ENCODE peak calls at places on chromosomes 2 and 18, in nine cellular contexts. One of them, this sample, is unnamed.
A peak's percentile ranks its signal among the peaks of the same experiment; 100 is the strongest.

GRCh38 chr18:74898965-74899364 is 301.3 kb downstream of the ZNF407 start:
- DNase-seq in left cardiac atrium: no peak
- DNase-seq in nucleus accumbens: no peak
- DNase-seq in psoas muscle: no peak
- DNase-seq in NCI-H1105: no peak
- DNase-seq in amygdala: no peak
- DNase-seq in COLO829: peak; percentile 8
- DNase-seq in naive B cell: no peak
- DNase-seq in posterior vena cava: no peak
- DNase-seq in this sample: no peak

GRCh38 chr2:105879106-105879797 is 134.5 kb downstream of the NCK2 start:
- DNase-seq in posterior vena cava: no peak
- DNase-seq in amygdala: no peak
- DNase-seq in nucleus accumbens: no peak
- DNase-seq in COLO829: no peak
- DNase-seq in psoas muscle: no peak
- DNase-seq in naive B cell: no peak
- DNase-seq in NCI-H1105: no peak
- DNase-seq in left cardiac atrium: no peak
- DNase-seq in this sample: no peak

GRCh38 chr2:156769802-156770201 is 333.6 kb downstream of the GPD2 start:
- DNase-seq in nucleus accumbens: no peak
- DNase-seq in left cardiac atrium: no peak
- DNase-seq in NCI-H1105: no peak
- DNase-seq in psoas muscle: no peak
- DNase-seq in posterior vena cava: no peak
- DNase-seq in COLO829: no peak
- DNase-seq in amygdala: no peak
- DNase-seq in naive B cell: no peak
- DNase-seq in this sample: no peak

GRCh38 chr2:62774555-62775366 is 69.2 kb downstream of the EHBP1 start:
- DNase-seq in naive B cell: peak; percentile 25
- DNase-seq in psoas muscle: no peak
- DNase-seq in amygdala: no peak
- DNase-seq in nucleus accumbens: no peak
- DNase-seq in NCI-H1105: peak; percentile 1
- DNase-seq in left cardiac atrium: no peak
- DNase-seq in COLO829: peak; percentile 29
- DNase-seq in posterior vena cava: no peak
- DNase-seq in this sample: peak; percentile 44

GRCh38 chr18:50694147-50694546 is 125.7 kb downstream of the MRO start:
- DNase-seq in nucleus accumbens: no peak
- DNase-seq in posterior vena cava: no peak
- DNase-seq in NCI-H1105: no peak
- DNase-seq in naive B cell: no peak
- DNase-seq in amygdala: no peak
- DNase-seq in COLO829: no peak
- DNase-seq in psoas muscle: no peak
- DNase-seq in left cardiac atrium: no peak
- DNase-seq in this sample: no peak

GRCh38 chr2:183244300-183244849 is 120.1 kb downstream of the NUP35 start:
- DNase-seq in psoas muscle: no peak
- DNase-seq in amygdala: no peak
- DNase-seq in COLO829: no peak
- DNase-seq in naive B cell: no peak
- DNase-seq in posterior vena cava: no peak
- DNase-seq in nucleus accumbens: no peak
- DNase-seq in left cardiac atrium: no peak
- DNase-seq in NCI-H1105: no peak
- DNase-seq in this sample: no peak

GRCh38 chr18:77086034-77086433 is 46.5 kb downstream of the MBP start:
- DNase-seq in amygdala: no peak
- DNase-seq in COLO829: no peak
- DNase-seq in naive B cell: no peak
- DNase-seq in left cardiac atrium: no peak
- DNase-seq in posterior vena cava: no peak
- DNase-seq in NCI-H1105: no peak
- DNase-seq in nucleus accumbens: no peak
- DNase-seq in psoas muscle: no peak
- DNase-seq in this sample: no peak

GRCh38 chr2:171745806-171746205 is 58.5 kb downstream of the DYNC1I2 start:
- DNase-seq in psoas muscle: no peak
- DNase-seq in naive B cell: no peak
- DNase-seq in NCI-H1105: no peak
- DNase-seq in posterior vena cava: no peak
- DNase-seq in left cardiac atrium: no peak
- DNase-seq in COLO829: no peak
- DNase-seq in nucleus accumbens: no peak
- DNase-seq in amygdala: no peak
- DNase-seq in this sample: no peak

GRCh38 chr18:12599543-12599942 is 58.4 kb downstream of the SPIRE1 start:
- DNase-seq in nucleus accumbens: no peak
- DNase-seq in amygdala: no peak
- DNase-seq in left cardiac atrium: no peak
- DNase-seq in psoas muscle: no peak
- DNase-seq in NCI-H1105: no peak
- DNase-seq in posterior vena cava: no peak
- DNase-seq in naive B cell: no peak
- DNase-seq in COLO829: no peak
- DNase-seq in this sample: no peak

GRCh38 chr2:177254433-177255226 is 9.9 kb downstream of the NFE2L2 start:
- DNase-seq in amygdala: no peak
- DNase-seq in NCI-H1105: no peak
- DNase-seq in psoas muscle: peak; percentile 66
- DNase-seq in nucleus accumbens: no peak
- DNase-seq in posterior vena cava: no peak
- DNase-seq in naive B cell: no peak
- DNase-seq in COLO829: no peak
- DNase-seq in left cardiac atrium: peak; percentile 49
- DNase-seq in this sample: no peak

GRCh38 chr2:147789720-147790119 is 55.1 kb upstream of the ACVR2A start:
- DNase-seq in NCI-H1105: no peak
- DNase-seq in posterior vena cava: no peak
- DNase-seq in left cardiac atrium: no peak
- DNase-seq in amygdala: no peak
- DNase-seq in naive B cell: no peak
- DNase-seq in COLO829: peak; percentile 13
- DNase-seq in psoas muscle: no peak
- DNase-seq in nucleus accumbens: no peak
- DNase-seq in this sample: no peak

GRCh38 chr2:187482796-187483195 is 34.7 kb upstream of the CALCRL start:
- DNase-seq in posterior vena cava: no peak
- DNase-seq in psoas muscle: no peak
- DNase-seq in NCI-H1105: no peak
- DNase-seq in nucleus accumbens: no peak
- DNase-seq in amygdala: no peak
- DNase-seq in naive B cell: no peak
- DNase-seq in left cardiac atrium: no peak
- DNase-seq in COLO829: no peak
- DNase-seq in this sample: no peak

GRCh38 chr18:50659091-50660003 is 99.5 kb downstream of the MAPK4 start:
- DNase-seq in NCI-H1105: no peak
- DNase-seq in left cardiac atrium: no peak
- DNase-seq in psoas muscle: no peak
- DNase-seq in posterior vena cava: no peak
- DNase-seq in nucleus accumbens: no peak
- DNase-seq in naive B cell: no peak
- DNase-seq in COLO829: peak; percentile 66
- DNase-seq in amygdala: no peak
- DNase-seq in this sample: no peak

GRCh38 chr18:27887711-27888495 is 289.0 kb downstream of the CDH2 start:
- DNase-seq in amygdala: no peak
- DNase-seq in left cardiac atrium: no peak
- DNase-seq in NCI-H1105: no peak
- DNase-seq in nucleus accumbens: no peak
- DNase-seq in naive B cell: no peak
- DNase-seq in posterior vena cava: no peak
- DNase-seq in psoas muscle: no peak
- DNase-seq in COLO829: no peak
- DNase-seq in this sample: no peak

GRCh38 chr2:15259356-15259756 is 301.8 kb downstream of the NBAS start:
- DNase-seq in amygdala: no peak
- DNase-seq in COLO829: no peak
- DNase-seq in psoas muscle: no peak
- DNase-seq in posterior vena cava: no peak
- DNase-seq in naive B cell: no peak
- DNase-seq in nucleus accumbens: no peak
- DNase-seq in NCI-H1105: no peak
- DNase-seq in left cardiac atrium: no peak
- DNase-seq in this sample: no peak

GRCh38 chr2:11949732-11950503 is 203.5 kb downstream of the LPIN1 start:
- DNase-seq in naive B cell: peak; percentile 6
- DNase-seq in left cardiac atrium: no peak
- DNase-seq in NCI-H1105: no peak
- DNase-seq in psoas muscle: no peak
- DNase-seq in nucleus accumbens: no peak
- DNase-seq in posterior vena cava: no peak
- DNase-seq in COLO829: no peak
- DNase-seq in amygdala: no peak
- DNase-seq in this sample: peak; percentile 40

GRCh38 chr2:134460583-134460998 is 206.7 kb downstream of the MGAT5 start:
- DNase-seq in naive B cell: peak; percentile 9
- DNase-seq in nucleus accumbens: peak; percentile 63
- DNase-seq in left cardiac atrium: peak; percentile 60
- DNase-seq in posterior vena cava: peak; percentile 81
- DNase-seq in psoas muscle: no peak
- DNase-seq in COLO829: peak; percentile 28
- DNase-seq in amygdala: peak; percentile 18
- DNase-seq in NCI-H1105: peak; percentile 60
- DNase-seq in this sample: peak; percentile 21

GRCh38 chr2:18619091-18619490 is 29.7 kb upstream of the NT5C1B start:
- DNase-seq in left cardiac atrium: no peak
- DNase-seq in naive B cell: no peak
- DNase-seq in posterior vena cava: no peak
- DNase-seq in nucleus accumbens: no peak
- DNase-seq in COLO829: no peak
- DNase-seq in amygdala: no peak
- DNase-seq in NCI-H1105: no peak
- DNase-seq in psoas muscle: no peak
- DNase-seq in this sample: no peak

GRCh38 chr2:55986700-55987440 is 63.3 kb upstream of the EFEMP1 start:
- DNase-seq in left cardiac atrium: no peak
- DNase-seq in nucleus accumbens: no peak
- DNase-seq in naive B cell: no peak
- DNase-seq in amygdala: no peak
- DNase-seq in NCI-H1105: no peak
- DNase-seq in psoas muscle: no peak
- DNase-seq in posterior vena cava: no peak
- DNase-seq in COLO829: no peak
- DNase-seq in this sample: no peak

GRCh38 chr2:190069936-190070696 is 7.6 kb upstream of the MSTN start:
- DNase-seq in NCI-H1105: peak; percentile 31
- DNase-seq in COLO829: no peak
- DNase-seq in naive B cell: peak; percentile 54
- DNase-seq in nucleus accumbens: peak; percentile 1
- DNase-seq in psoas muscle: no peak
- DNase-seq in left cardiac atrium: no peak
- DNase-seq in posterior vena cava: no peak
- DNase-seq in amygdala: no peak
- DNase-seq in this sample: peak; percentile 79

GRCh38 chr2:60520917-60521539 is 32.4 kb downstream of the BCL11A start:
- DNase-seq in posterior vena cava: no peak
- DNase-seq in amygdala: no peak
- DNase-seq in naive B cell: no peak
- DNase-seq in nucleus accumbens: no peak
- DNase-seq in COLO829: no peak
- DNase-seq in NCI-H1105: no peak
- DNase-seq in psoas muscle: no peak
- DNase-seq in left cardiac atrium: no peak
- DNase-seq in this sample: no peak

GRCh38 chr18:54357082-54357659 is 487 bp downstream of the STARD6 start:
- DNase-seq in NCI-H1105: no peak
- DNase-seq in posterior vena cava: no peak
- DNase-seq in left cardiac atrium: no peak
- DNase-seq in naive B cell: no peak
- DNase-seq in psoas muscle: no peak
- DNase-seq in COLO829: peak; percentile 4
- DNase-seq in amygdala: peak; percentile 36
- DNase-seq in nucleus accumbens: no peak
- DNase-seq in this sample: no peak